ENCODE peak calls at places on chromosomes 4 and X, in nine cellular contexts. G, E, R, Q, V, H, N, K and A are unnamed samples.

GRCh38 chrX:133335027-133335426 is 80.3 kb downstream of the GPC4 start:
- DNase-seq in E (peak), N (no peak), R (no peak), G (no peak), Q (peak), V (peak), H (no peak), K (no peak), A (peak)

GRCh38 chrX:118528089-118528753 is 32.6 kb downstream of the DOCK11 start:
- DNase-seq in E (no peak), N (no peak), V (no peak), Q (no peak), K (peak), H (no peak), G (no peak), R (no peak), A (no peak)

GRCh38 chr4:151894246-151894645 is 133.4 kb upstream of the GATB start:
- DNase-seq in N (no peak), G (no peak), Q (no peak), H (no peak), K (no peak), R (no peak), E (no peak), V (no peak), A (no peak)

GRCh38 chrX:129777218-129777768 is 2.5 kb upstream of the SASH3 start:
- DNase-seq in N (no peak), Q (no peak), K (peak), G (peak), E (no peak), V (no peak), R (no peak), H (peak), A (peak)

GRCh38 chr4:87309625-87310024 is 13.1 kb downstream of the HSD17B13 start:
- DNase-seq in H (no peak), G (no peak), E (peak), V (peak), R (no peak), K (no peak), N (no peak), Q (no peak), A (no peak)

GRCh38 chr4:5712517-5712916 is 1.5 kb downstream of the EVC start:
- DNase-seq in H (no peak), R (no peak), G (no peak), K (peak), N (no peak), E (peak), V (peak), Q (no peak), A (peak)

GRCh38 chr4:34953145-34953799 is 1291.0 kb downstream of the ARAP2 start:
- DNase-seq in V (no peak), Q (no peak), R (no peak), E (no peak), H (no peak), N (no peak), G (no peak), K (no peak), A (no peak)

GRCh38 chr4:53573696-53574095 is 17.6 kb downstream of the LNX1 start:
- DNase-seq in G (no peak), H (no peak), E (peak), Q (no peak), K (no peak), N (no peak), R (no peak), V (peak), A (no peak)

GRCh38 chr4:15930314-15930713 is 8.2 kb downstream of the FGFBP1 start:
- DNase-seq in R (no peak), E (peak), H (no peak), G (no peak), N (no peak), Q (no peak), K (no peak), V (peak), A (no peak)

GRCh38 chrX:136643243-136643642 is 4.7 kb upstream of the CD40LG start:
- DNase-seq in G (no peak), K (peak), H (no peak), R (no peak), E (no peak), V (no peak), N (no peak), Q (no peak), A (no peak)

GRCh38 chr4:48078862-48079655 is 55.0 kb downstream of the TXK start:
- DNase-seq in V (no peak), N (no peak), Q (no peak), H (no peak), K (no peak), E (no peak), R (no peak), G (no peak), A (no peak)

GRCh38 chr4:102137217-102137616 is 208.1 kb downstream of the SLC39A8 start:
- DNase-seq in N (no peak), R (no peak), Q (no peak), H (no peak), E (no peak), G (no peak), V (no peak), K (no peak), A (no peak)

GRCh38 chr4:143701365-143701764 is 890 bp upstream of the FREM3 start:
- DNase-seq in E (no peak), N (no peak), R (no peak), K (no peak), H (no peak), Q (no peak), V (no peak), G (no peak), A (no peak)

GRCh38 chr4:20260821-20261220 is 9.1 kb downstream of the SLIT2 start:
- DNase-seq in E (peak), K (no peak), Q (no peak), H (no peak), N (no peak), V (no peak), G (no peak), R (no peak), A (no peak)

GRCh38 chr4:167234388-167234881 is at the start of gene SPOCK3:
- DNase-seq in H (peak), N (no peak), R (no peak), V (peak), K (no peak), Q (no peak), G (peak), E (peak), A (peak)

GRCh38 chrX:10531927-10532326 is 88.5 kb downstream of the MID1 start:
- DNase-seq in E (peak), V (no peak), H (no peak), R (no peak), G (no peak), Q (no peak), K (no peak), N (no peak), A (no peak)

GRCh38 chr4:161577604-161578301 is 586.0 kb downstream of the FSTL5 start:
- DNase-seq in V (peak), G (no peak), E (peak), H (no peak), N (no peak), R (no peak), Q (no peak), K (no peak), A (peak)

GRCh38 chr4:170464614-170465197 is 374.9 kb upstream of the AADAT start:
- DNase-seq in K (no peak), H (no peak), R (no peak), E (no peak), Q (no peak), N (no peak), V (no peak), G (no peak), A (no peak)
- H3K4me3 ChIP-seq in K (no peak), H (no peak), R (no peak), E (no peak), Q (no peak), N (no peak), V (no peak), G (no peak), A (no peak)

GRCh38 chrX:21837056-21837455 is 2.4 kb upstream of the MBTPS2 start:
- DNase-seq in Q (no peak), K (no peak), V (no peak), R (no peak), H (no peak), N (no peak), E (peak), G (no peak), A (no peak)

GRCh38 chrX:21843179-21843578 is 3.8 kb downstream of the MBTPS2 start:
- DNase-seq in R (no peak), Q (no peak), G (no peak), V (no peak), H (no peak), E (no peak), K (no peak), N (no peak), A (no peak)

GRCh38 chrX:21840199-21840557 is 761 bp downstream of the MBTPS2 start:
- DNase-seq in K (no peak), Q (no peak), N (no peak), G (no peak), E (no peak), V (peak), H (no peak), R (no peak), A (peak)

GRCh38 chrX:21839334-21840198 is at the start of gene MBTPS2:
- DNase-seq in K (peak), E (peak), N (peak), G (peak), H (peak), Q (peak), V (peak), R (peak), A (peak)

GRCh38 chrX:21838937-21839333 is 482 bp upstream of the MBTPS2 start:
- DNase-seq in G (no peak), H (no peak), V (peak), Q (no peak), E (peak), R (no peak), N (no peak), K (no peak), A (peak)
- H3K4me3 ChIP-seq in G (peak), H (peak), V (peak), Q (peak), E (peak), R (no peak), N (peak), K (peak), A (peak)

DNA sequence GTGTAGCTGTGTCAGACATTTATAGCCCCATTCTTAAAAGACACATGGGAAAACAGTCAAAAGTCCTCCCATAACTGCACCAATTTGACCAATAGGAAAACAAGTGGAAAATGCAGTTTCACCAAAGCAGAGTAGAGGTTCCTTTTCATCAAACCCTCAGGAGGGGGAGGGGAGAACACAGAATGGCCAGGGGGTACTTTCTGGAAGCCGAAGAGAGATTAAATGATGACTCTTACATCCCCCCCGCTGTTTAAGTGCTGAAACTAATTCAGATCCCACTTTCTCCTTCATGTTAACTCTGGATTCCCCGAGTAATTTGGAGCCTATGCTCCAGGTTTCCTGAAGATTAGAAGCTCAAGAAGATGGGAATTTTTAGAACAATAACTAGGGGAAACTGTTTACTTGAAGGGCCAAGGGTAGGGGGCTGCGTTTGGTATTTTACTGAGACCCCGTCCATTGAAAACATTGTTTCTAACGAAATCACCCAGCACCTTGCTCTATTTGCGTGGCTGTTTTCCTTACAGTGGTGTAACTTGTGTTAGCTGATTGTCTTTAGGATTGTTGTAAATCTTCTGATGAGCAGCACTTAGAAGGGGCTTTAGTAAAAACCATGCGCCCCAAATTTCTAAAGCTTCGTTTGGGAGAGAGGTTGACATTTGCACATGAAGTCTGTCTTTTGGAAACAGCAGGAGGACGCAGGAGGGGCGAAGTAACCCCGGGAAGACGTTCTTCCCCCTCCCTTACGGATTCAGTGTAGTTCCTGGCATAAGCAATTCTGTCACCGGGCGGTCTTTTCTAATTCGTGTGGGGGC is 2.2 kb upstream of the LEF1 start:
- DNase-seq in H (no peak), K (no peak), Q (no peak), V (no peak), G (no peak), E (no peak), N (no peak), R (no peak), A (no peak)
- H3K4me3 ChIP-seq in H (no peak), K (peak), Q (no peak), V (no peak), G (no peak), E (no peak), N (peak), R (no peak), A (no peak)

DNA sequence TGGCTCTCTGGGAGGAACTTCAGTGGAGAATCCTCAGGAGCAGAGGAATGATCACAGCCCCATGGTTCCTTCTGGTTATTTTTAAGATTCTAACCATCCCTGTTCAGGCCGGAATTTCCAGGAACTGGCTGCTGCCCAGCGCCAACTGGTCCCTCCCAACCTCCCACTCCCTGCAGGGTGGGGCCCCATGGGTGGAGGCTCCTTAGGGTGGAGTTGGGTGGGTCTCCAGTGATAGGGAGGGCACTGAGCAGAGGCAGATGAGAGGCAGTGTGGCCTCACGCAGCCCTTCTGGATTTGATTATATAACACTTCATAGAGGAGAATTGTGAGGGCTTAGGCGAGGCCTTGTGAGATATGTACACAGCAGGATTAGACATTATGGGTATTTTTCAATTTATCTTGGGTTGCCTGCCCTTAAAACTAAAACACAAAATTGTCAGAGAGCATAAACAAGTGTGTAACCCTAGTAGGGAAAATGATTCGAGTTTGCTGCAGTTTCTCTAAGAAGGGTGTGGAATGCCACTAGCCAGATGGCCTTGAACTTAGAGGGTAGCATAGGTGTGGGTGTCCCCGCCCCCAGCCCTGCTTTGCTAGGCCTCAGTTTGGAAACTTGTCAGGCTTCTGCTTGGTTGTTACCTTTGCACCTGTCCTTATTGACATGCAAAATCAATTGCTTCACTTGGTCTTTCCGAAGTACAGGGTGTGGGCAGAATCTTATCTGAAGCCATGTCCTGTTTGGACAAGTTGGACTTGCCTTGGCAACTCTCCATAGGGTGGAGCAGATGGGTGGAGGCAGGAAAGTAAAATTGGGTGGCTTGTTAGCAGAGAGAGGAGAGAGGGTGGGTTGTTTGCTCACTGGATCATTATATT is 9.3 kb downstream of the KLF3 start:
- DNase-seq in N (peak), V (peak), Q (peak), K (peak), G (peak), H (peak), E (peak), R (peak), A (peak)
- H3K4me3 ChIP-seq in N (peak), V (no peak), Q (no peak), K (no peak), G (no peak), H (peak), E (no peak), R (no peak), A (no peak)

DNA sequence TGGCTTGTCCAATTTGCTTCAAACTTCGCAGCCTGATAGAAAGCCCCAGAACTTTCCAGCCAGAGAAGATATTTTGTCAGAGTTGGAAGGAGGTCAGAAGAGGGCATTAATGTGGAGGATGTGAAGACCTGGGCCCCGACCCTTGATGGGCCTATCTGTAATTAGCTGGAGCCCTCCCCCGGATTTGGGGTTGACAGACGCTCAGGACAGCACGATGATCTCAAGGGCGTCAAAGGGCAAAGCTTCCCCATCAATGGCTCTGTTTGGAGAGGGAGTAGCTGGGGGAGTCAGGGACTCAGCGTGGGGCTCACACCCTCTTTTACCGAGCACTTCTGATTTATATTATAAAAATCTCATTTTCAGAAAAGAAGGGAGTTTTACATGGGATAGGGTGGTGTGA is 59.0 kb upstream of the PPP2R3B start:
- DNase-seq in H (peak), N (no peak), G (no peak), V (no peak), Q (no peak), E (no peak), R (no peak), K (no peak), A (no peak)
- H3K4me3 ChIP-seq in H (no peak), N (no peak), G (no peak), V (no peak), Q (no peak), E (no peak), R (no peak), K (no peak), A (no peak)

GRCh38 chr4:76898385-76898692 is 395 bp upstream of the SOWAHB start:
- DNase-seq in E (no peak), G (no peak), R (no peak), N (no peak), Q (no peak), K (no peak), H (no peak), V (no peak), A (no peak)

GRCh38 chr4:76896731-76897521 is 1.0 kb downstream of the SOWAHB start:
- DNase-seq in R (no peak), H (peak), Q (no peak), G (peak), K (peak), N (no peak), E (peak), V (no peak), A (no peak)

GRCh38 chr4:76896048-76896447 is 1.9 kb downstream of the SOWAHB start:
- DNase-seq in N (no peak), G (no peak), K (no peak), Q (no peak), E (no peak), H (no peak), V (no peak), R (no peak), A (no peak)

GRCh38 chr4:76898949-76899640 is 1.2 kb upstream of the SOWAHB start:
- DNase-seq in H (no peak), K (no peak), N (no peak), G (no peak), R (no peak), E (no peak), Q (no peak), V (no peak), A (peak)

DNA sequence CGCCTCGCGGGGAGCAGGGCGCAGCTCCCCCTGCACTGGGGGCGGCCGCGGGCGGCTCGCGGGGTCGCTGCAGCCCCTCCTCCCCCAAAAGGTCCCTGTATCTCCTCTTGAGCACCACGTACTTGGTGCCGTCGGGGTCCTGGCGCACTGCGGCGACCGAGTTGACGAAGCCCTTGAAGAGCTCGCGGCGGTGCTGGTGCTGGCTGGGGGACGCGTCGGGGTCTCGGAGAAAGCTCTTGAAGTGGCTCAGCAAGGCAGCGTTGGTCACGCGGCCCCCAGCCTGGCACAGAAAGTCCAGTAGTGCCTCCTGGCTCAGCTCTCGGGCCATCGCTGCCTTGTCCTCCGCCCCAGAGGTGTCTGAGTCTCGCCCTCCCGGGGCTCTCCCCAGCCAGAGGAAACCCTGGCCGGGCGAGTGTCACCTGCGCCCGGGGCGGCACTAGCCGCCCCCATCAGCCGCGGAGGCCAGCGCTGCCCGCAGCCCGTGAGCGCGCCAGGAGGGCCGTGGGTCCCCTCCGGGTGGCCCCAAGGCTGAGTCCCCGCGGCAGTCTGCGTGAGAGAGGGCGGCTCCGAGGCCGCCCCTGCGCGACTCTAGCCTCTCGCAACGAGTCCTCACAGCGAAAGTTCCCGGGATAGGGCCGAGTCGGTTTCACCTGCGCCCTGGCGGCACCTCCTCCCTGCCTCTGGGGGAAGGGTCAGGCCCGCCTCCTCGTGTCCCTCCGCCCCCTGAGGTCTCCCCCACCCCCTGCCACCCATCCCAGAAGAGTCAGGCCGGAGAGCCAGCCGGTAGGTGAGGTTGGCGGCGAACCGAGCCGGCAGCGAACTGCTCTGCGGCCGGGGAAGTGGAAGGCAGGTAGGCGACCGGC is at the start of gene SOWAHB:
- DNase-seq in N (peak), Q (no peak), R (peak), K (peak), G (peak), V (no peak), E (no peak), H (peak), A (peak)
- H3K4me3 ChIP-seq in N (peak), Q (peak), R (no peak), K (peak), G (peak), V (no peak), E (peak), H (peak), A (peak)

DNA sequence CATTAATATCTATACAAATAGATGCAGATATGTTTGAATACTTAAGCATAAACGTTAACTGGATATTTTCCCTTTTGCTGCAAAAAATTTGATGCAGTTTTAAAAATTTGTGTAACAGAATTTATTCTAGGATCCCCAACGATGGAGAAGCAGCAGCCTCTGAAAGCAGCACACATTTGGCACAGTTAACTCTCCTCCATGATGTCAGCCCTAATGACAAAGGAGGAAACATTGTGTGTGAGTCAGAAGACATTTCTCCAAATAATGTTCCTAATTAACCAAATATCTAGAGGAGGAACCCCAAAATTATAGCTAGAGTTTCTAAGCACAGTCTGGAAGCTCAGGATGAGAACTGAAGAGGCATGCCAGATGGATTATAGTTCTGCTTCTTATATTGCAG is 281.9 kb upstream of the MAD2L1 start:
- DNase-seq in V (peak), Q (no peak), K (no peak), E (no peak), G (no peak), H (no peak), R (no peak), N (no peak), A (no peak)
- H3K4me3 ChIP-seq in V (no peak), Q (no peak), K (no peak), E (no peak), G (no peak), H (no peak), R (no peak), N (no peak), A (no peak)

GRCh38 chr4:40763228-40763716 is 13.5 kb downstream of the NSUN7 start:
- DNase-seq in H (no peak), N (no peak), G (no peak), R (no peak), V (peak), K (no peak), Q (no peak), E (peak), A (peak)
- H3K4me3 ChIP-seq in H (no peak), N (no peak), G (no peak), R (no peak), V (no peak), K (no peak), Q (no peak), E (no peak), A (no peak)

GRCh38 chr4:97593248-97593647 is 550.0 kb downstream of the STPG2 start:
- DNase-seq in K (no peak), N (no peak), V (no peak), H (peak), G (no peak), E (no peak), R (no peak), Q (no peak), A (no peak)
- H3K4me3 ChIP-seq in K (no peak), N (no peak), V (no peak), H (no peak), G (no peak), E (no peak), R (no peak), Q (no peak), A (no peak)

GRCh38 chr4:83285022-83285387 is 407 bp upstream of the COQ2 start:
- DNase-seq in H (no peak), E (peak), R (peak), V (peak), Q (peak), N (no peak), G (no peak), K (peak), A (peak)
- H3K4me3 ChIP-seq in H (peak), E (peak), R (no peak), V (peak), Q (peak), N (peak), G (peak), K (peak), A (peak)